ENCODE peak calls at places on chromosomes 1 and 21, in four cellular contexts. J, F, N and M are unnamed samples.

GRCh38 chr1:112956503-112957132 is 622 bp upstream of the SLC16A1 start:
- DNase-seq in F (peak), N (no peak), J (no peak), M (no peak)

GRCh38 chr1:179754031-179754624 is 11.0 kb downstream of the FAM163A start:
- DNase-seq in J (no peak), F (no peak), N (no peak), M (no peak)

GRCh38 chr1:108570998-108571401 is 11.1 kb downstream of the EEIG2 start:
- DNase-seq in F (peak), N (no peak), J (no peak), M (no peak)

GRCh38 chr1:81155131-81155530 is 645.6 kb upstream of the ADGRL2 start:
- DNase-seq in N (no peak), F (no peak), J (no peak), M (no peak)

GRCh38 chr1:53197301-53198205 is 929 bp downstream of the CPT2 start:
- DNase-seq in N (no peak), F (no peak), J (no peak), M (no peak)

GRCh38 chr1:229567109-229567868 is 8.8 kb upstream of the ABCB10 start:
- DNase-seq in J (peak), N (no peak), F (no peak), M (no peak)

GRCh38 chr1:41394918-41395598 is 33.8 kb downstream of the FOXO6 start:
- DNase-seq in F (no peak), J (peak), N (no peak), M (peak)

GRCh38 chr1:55129194-55129728 is 85.9 kb downstream of the USP24 start:
- DNase-seq in N (no peak), J (no peak), F (no peak), M (no peak)

GRCh38 chr1:31560394-31560793 is 15.9 kb upstream of the TINAGL1 start:
- DNase-seq in F (peak), N (no peak), J (no peak), M (no peak)

GRCh38 chr1:96492236-96492635 is 229.3 kb upstream of the PTBP2 start:
- DNase-seq in N (no peak), J (no peak), F (no peak), M (no peak)

GRCh38 chr1:193408782-193409293 is 222.4 kb upstream of the B3GALT2 start:
- DNase-seq in J (peak), F (no peak), N (no peak), M (no peak)

GRCh38 chr1:53114090-53114489 is 28.3 kb downstream of the SLC1A7 start:
- DNase-seq in J (no peak), F (no peak), N (no peak), M (no peak)

GRCh38 chr1:204301171-204301957 is 58.4 kb downstream of the PLEKHA6 start:
- DNase-seq in J (no peak), F (no peak), N (no peak), M (no peak)

GRCh38 chr1:226893936-226894335 is 23.5 kb downstream of the PSEN2 start:
- DNase-seq in J (no peak), N (no peak), F (no peak), M (no peak)

GRCh38 chr1:26627959-26628358 is 67.9 kb upstream of the ARID1A start:
- DNase-seq in N (no peak), J (no peak), F (no peak), M (no peak)

GRCh38 chr1:43420874-43421273 is 31.2 kb downstream of the SZT2 start:
- DNase-seq in N (no peak), J (no peak), F (no peak), M (no peak)

GRCh38 chr1:79353224-79353623 is 346.7 kb upstream of the ADGRL4 start:
- DNase-seq in J (peak), N (no peak), F (peak), M (no peak)

GRCh38 chr1:37634554-37635308 is at the start of gene RSPO1:
- DNase-seq in F (no peak), J (no peak), N (no peak), M (peak)

GRCh38 chr1:231059566-231060193 is 19.6 kb upstream of the FAM89A start:
- DNase-seq in F (no peak), N (no peak), J (no peak), M (no peak)

GRCh38 chr1:155177192-155177917 is 3.7 kb downstream of the TRIM46 start:
- DNase-seq in N (no peak), J (no peak), F (no peak), M (no peak)

GRCh38 chr1:211469938-211470529 is 21.9 kb downstream of the RD3 start:
- DNase-seq in F (peak), J (peak), N (no peak), M (peak)

GRCh38 chr21:46077674-46078101 is 20.2 kb upstream of the COL6A2 start:
- DNase-seq in N (no peak), J (no peak), F (no peak), M (no peak)

GRCh38 chr21:44532165-44532564 is 7.8 kb downstream of the KRTAP10-1 start:
- DNase-seq in J (no peak), N (no peak), F (no peak), M (no peak)

GRCh38 chr21:16541366-16541765 is 811.6 kb downstream of the USP25 start:
- DNase-seq in F (no peak), N (no peak), J (no peak), M (no peak)

GRCh38 chr1:145959333-145959732 is 1.5 kb upstream of the LIX1L start:
- DNase-seq in J (no peak), N (no peak), F (no peak), M (no peak)
- TF ChIP-seq ATF2 in J (no peak), N (no peak), F (no peak), M (no peak)

GRCh38 chr1:206709772-206710456 is 25.2 kb downstream of the MAPKAPK2 start:
- DNase-seq in N (no peak), F (peak), J (peak), M (no peak)
- TF ChIP-seq KDM1A in N (no peak), F (no peak), J (no peak), M (no peak)

GRCh38 chr21:36160850-36161178 is 4.2 kb downstream of the DOP1B start:
- DNase-seq in J (no peak), N (no peak), F (no peak), M (no peak)

GRCh38 chr21:36159356-36159921 is 2.8 kb downstream of the DOP1B start:
- DNase-seq in N (no peak), F (no peak), J (no peak), M (no peak)

GRCh38 chr21:36156815-36157670 is at the start of gene DOP1B:
- DNase-seq in F (no peak), J (peak), N (no peak), M (no peak)

GRCh38 chr21:36156339-36156814 is 247 bp upstream of the DOP1B start:
- DNase-seq in F (peak), N (peak), J (peak), M (peak)

GRCh38 chr21:36155603-36156338 is 853 bp upstream of the DOP1B start:
- DNase-seq in N (no peak), F (no peak), J (no peak), M (no peak)
- TF ChIP-seq ATF2 in N (no peak), F (no peak), J (no peak), M (no peak)

GRCh38 chr1:57550092-57550491 is 126.2 kb upstream of the DAB1 start:
- DNase-seq in J (no peak), N (no peak), F (no peak), M (no peak)

GRCh38 chr1:57553666-57554065 is 129.8 kb upstream of the DAB1 start:
- DNase-seq in N (no peak), J (no peak), F (no peak), M (no peak)

GRCh38 chr1:57549280-57549679 is 125.4 kb upstream of the DAB1 start:
- DNase-seq in F (no peak), J (no peak), N (no peak), M (no peak)

GRCh38 chr1:57546931-57547330 is 123.1 kb upstream of the DAB1 start:
- DNase-seq in F (no peak), J (no peak), N (no peak), M (no peak)

DNA sequence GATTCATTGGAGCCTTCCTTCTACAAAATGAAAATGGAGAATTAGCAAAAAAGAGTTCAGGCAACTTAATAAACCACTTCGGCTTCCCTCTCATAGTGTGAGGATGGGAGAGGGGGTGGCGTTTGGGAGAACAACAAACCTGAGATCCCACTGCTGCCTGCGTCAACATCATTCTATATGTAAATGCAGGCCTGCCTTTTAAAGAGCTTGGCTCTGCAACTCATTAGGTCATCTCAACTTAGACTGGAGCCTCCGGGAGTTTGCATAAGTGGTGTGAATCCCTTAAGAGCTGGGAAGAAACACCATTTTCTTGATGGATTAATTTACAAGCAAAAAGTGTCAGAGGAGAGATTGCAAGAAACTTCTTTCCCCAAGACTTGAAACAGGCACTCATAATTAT is 127.6 kb upstream of the DAB1 start:
- DNase-seq in J (no peak), N (no peak), F (no peak), M (no peak)
- TF ChIP-seq KDM1A in J (no peak), N (no peak), F (no peak), M (no peak)